ENCODE peak calls at places on chromosomes 11 and 22, in five cellular contexts. Y is A549, B is transverse colon, O is tibial nerve, Z is H1. L is an unnamed sample.

GRCh38 chr11:35879361-35879760 is 64.5 kb upstream of the LDLRAD3 start:
- DNase-seq in Y (no peak), B (no peak), O (no peak), Z (no peak), L (no peak)

GRCh38 chr11:34546511-34547206 is 33.1 kb upstream of the ELF5 start:
- DNase-seq in Y (no peak), B (no peak), O (no peak), Z (no peak), L (no peak)

GRCh38 chr22:35835267-35835997 is 117.8 kb downstream of the APOL5 start:
- DNase-seq in Y (no peak), B (no peak), O (no peak), Z (no peak), L (no peak)

GRCh38 chr11:118622376-118623290 is 15.2 kb downstream of the PHLDB1 start:
- DNase-seq in Y (peak), B (no peak), O (no peak), Z (no peak), L (no peak)

GRCh38 chr11:65391007-65391406 is 4.6 kb downstream of the FRMD8 start:
- DNase-seq in Y (peak), B (no peak), O (no peak), Z (no peak), L (no peak)

GRCh38 chr22:49960967-49961600 is 512 bp downstream of the PIM3 start:
- DNase-seq in Y (no peak), B (peak), O (no peak), Z (no peak), L (peak)

GRCh38 chr11:90851196-90851595 is 628.3 kb upstream of the CHORDC1 start:
- DNase-seq in Y (no peak), B (no peak), O (no peak), Z (no peak), L (no peak)

GRCh38 chr11:3137486-3138177 is 27.5 kb downstream of the OSBPL5 start:
- DNase-seq in Y (no peak), B (no peak), O (no peak), Z (no peak), L (no peak)

GRCh38 chr22:31135706-31136105 is 4.6 kb downstream of the PLA2G3 start:
- DNase-seq in Y (no peak), B (no peak), O (no peak), Z (no peak), L (no peak)

GRCh38 chr11:123062892-123063395 is 1.0 kb upstream of the HSPA8 start:
- DNase-seq in Y (no peak), B (no peak), O (no peak), Z (no peak), L (no peak)

GRCh38 chr11:32081129-32081641 is 9.7 kb upstream of the RCN1 start:
- DNase-seq in Y (no peak), B (no peak), O (no peak), Z (no peak), L (no peak)

GRCh38 chr22:44618400-44618799 is 83.6 kb upstream of the PRR5 start:
- DNase-seq in Y (no peak), B (no peak), O (no peak), Z (no peak), L (no peak)

GRCh38 chr11:33802414-33802950 is 28.2 kb upstream of the FBXO3 start:
- DNase-seq in Y (peak), B (peak), O (peak), Z (peak), L (peak)

GRCh38 chr11:133500936-133501335 is 31.4 kb downstream of the OPCML start:
- DNase-seq in Y (no peak), B (no peak), O (no peak), Z (no peak), L (no peak)

GRCh38 chr22:19599004-19599403 is 74.8 kb upstream of the CLDN5 start:
- DNase-seq in Y (no peak), B (no peak), O (no peak), Z (no peak), L (no peak)

GRCh38 chr11:12157241-12157661 is 46.9 kb downstream of the MICAL2 start:
- DNase-seq in Y (no peak), B (no peak), O (no peak), Z (no peak), L (no peak)

GRCh38 chr22:45671783-45672563 is at the start of gene ATXN10:
- DNase-seq in Y (peak), B (peak), O (peak), Z (peak), L (peak)

GRCh38 chr22:20043057-20043996 is 22.4 kb downstream of the TANGO2 start:
- DNase-seq in Y (no peak), B (no peak), O (no peak), Z (no peak), L (no peak)

GRCh38 chr22:44068422-44069191 is 44.5 kb downstream of the PARVB start:
- DNase-seq in Y (no peak), B (peak), O (no peak), Z (no peak), L (no peak)

GRCh38 chr11:129861702-129862107 is 33.7 kb downstream of the NFRKB start:
- DNase-seq in Y (peak), B (peak), O (peak), Z (peak), L (peak)

GRCh38 chr22:47316020-47316419 is 553.6 kb downstream of the TBC1D22A start:
- DNase-seq in Y (no peak), B (no peak), O (no peak), Z (no peak), L (no peak)

GRCh38 chr11:16367252-16367651 is 10.9 kb upstream of the SOX6 start:
- DNase-seq in Y (no peak), B (no peak), O (no peak), Z (no peak), L (no peak)

GRCh38 chr22:24270556-24271405 is at the start of gene SPECC1L:
- DNase-seq in Y (peak), B (peak), O (peak), Z (peak), L (peak)

GRCh38 chr11:128586689-128587088 is 669 bp downstream of the ETS1 start:
- DNase-seq in Y (no peak), B (no peak), O (no peak), Z (no peak), L (no peak)

GRCh38 chr11:131662310-131662709 is 291.9 kb downstream of the NTM start:
- DNase-seq in Y (no peak), B (no peak), O (no peak), Z (no peak), L (no peak)

GRCh38 chr22:41943661-41944209 is 3.2 kb downstream of the CENPM start:
- DNase-seq in Y (no peak), B (peak), O (no peak), Z (no peak), L (peak)

GRCh38 chr11:73312806-73313403 is 4.8 kb downstream of the ARHGEF17 start:
- DNase-seq in Y (no peak), B (no peak), O (no peak), Z (no peak), L (no peak)

GRCh38 chr11:86244063-86244521 is 461 bp upstream of the EED start:
- DNase-seq in Y (peak), B (peak), O (peak), Z (peak), L (peak)

GRCh38 chr11:11553595-11553994 is 68.2 kb downstream of the GALNT18 start:
- DNase-seq in Y (no peak), B (no peak), O (no peak), Z (no peak), L (no peak)

GRCh38 chr22:40323681-40324083 is 22.6 kb upstream of the ADSL start:
- DNase-seq in Y (no peak), B (no peak), O (no peak), Z (no peak), L (no peak)

GRCh38 chr11:3123761-3124733 is 41.1 kb downstream of the OSBPL5 start:
- DNase-seq in Y (peak), B (peak), O (peak), Z (no peak), L (peak)

GRCh38 chr11:94869186-94869585 is 101.0 kb downstream of the AMOTL1 start:
- DNase-seq in Y (no peak), B (no peak), O (no peak), Z (no peak), L (no peak)

GRCh38 chr11:82944198-82944597 is 42.7 kb downstream of the DDIAS start:
- DNase-seq in Y (no peak), B (no peak), O (no peak), Z (no peak), L (no peak)

GRCh38 chr11:124482362-124483147 is 37.1 kb upstream of the OR8B8 start:
- DNase-seq in Y (no peak), B (no peak), O (no peak), Z (no peak), L (no peak)

GRCh38 chr11:102599642-102600261 is 25.4 kb downstream of the MMP20 start:
- DNase-seq in Y (peak), B (no peak), O (no peak), Z (no peak), L (no peak)

GRCh38 chr11:13667245-13667644 is 1.2 kb upstream of the FAR1 start:
- DNase-seq in Y (no peak), B (no peak), O (no peak), Z (no peak), L (no peak)

GRCh38 chr11:63670738-63671321 is 346 bp downstream of the ATL3 start:
- DNase-seq in Y (peak), B (peak), O (peak), Z (no peak), L (peak)

GRCh38 chr11:74936087-74936486 is 12.8 kb downstream of the XRRA1 start:
- DNase-seq in Y (no peak), B (no peak), O (no peak), Z (no peak), L (no peak)

GRCh38 chr22:36237462-36238347 is 1.6 kb downstream of the APOL2 start:
- DNase-seq in Y (no peak), B (peak), O (no peak), Z (no peak), L (no peak)

DNA sequence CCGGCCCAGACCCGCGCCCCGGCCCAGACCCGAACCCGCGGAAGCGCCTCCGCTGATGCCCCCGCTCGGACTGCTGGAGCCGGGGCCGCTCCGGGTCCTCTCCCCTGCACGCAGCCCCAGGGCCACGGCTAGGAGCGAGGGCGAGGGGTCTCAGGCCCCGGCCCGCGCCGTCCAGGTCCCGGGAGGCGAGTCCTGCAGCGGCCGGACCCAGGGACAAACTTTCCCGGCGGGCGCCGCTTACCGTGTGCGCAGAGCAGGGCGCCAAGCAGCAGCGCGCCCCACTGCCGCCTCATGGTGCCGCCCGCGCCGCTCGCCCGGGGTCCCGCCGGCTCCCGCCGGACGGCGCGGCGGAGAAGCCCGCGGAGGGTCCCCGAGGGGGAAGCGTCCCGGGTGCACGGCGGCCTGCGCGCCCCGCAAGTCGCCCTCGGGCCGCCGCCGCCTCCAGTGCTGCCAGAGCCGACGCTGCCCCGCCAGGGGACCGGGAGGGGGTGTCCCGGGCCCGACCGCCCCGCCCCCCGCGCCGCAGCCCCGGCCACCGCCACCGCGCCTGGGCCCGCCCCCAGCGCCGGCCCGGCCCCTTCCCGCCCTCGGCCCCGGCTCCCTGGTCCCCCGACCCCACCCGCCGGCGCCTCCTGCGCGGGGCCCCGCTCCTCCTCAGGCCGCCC is at the start of gene LRP4:
- DNase-seq in Y (peak), B (peak), O (no peak), Z (no peak), L (peak)
- H3K27ac ChIP-seq in Y (peak), B (peak), O (peak), Z (no peak), L (peak)

DNA sequence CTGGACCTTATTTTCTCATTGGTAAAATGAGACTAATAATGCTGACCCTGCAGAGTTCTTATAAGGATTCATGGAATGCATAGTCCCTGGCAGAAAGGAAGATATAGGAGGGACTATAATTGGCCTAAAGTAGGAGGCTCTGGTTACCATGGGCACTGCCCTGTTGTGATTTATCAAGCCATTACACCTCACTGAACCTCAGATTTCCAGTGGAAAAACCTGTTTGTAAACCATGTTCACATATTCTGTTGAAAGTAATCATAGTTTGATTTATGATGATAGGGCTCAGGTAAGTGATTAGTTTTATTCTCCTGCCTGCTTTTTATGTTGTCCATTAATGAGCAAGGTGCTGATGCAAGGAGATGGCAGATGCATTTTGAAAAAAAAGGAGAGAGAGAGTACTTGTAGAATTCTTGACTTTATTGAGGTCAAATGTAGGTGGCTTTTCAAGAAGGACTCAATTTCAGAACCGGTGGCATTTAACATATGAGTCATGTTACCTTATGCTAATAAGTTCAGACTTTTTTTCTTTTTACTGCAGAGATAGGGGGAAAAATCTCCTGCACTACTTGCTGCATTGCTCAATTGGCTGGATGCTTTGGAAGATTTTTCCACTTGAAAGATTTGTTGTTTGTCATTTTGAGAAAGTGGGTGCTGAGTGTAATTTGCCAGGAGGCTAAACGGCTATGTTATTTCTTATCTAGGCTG is 14.6 kb downstream of the NF2 start:
- DNase-seq in Y (no peak), B (no peak), O (no peak), Z (no peak), L (no peak)
- TF ChIP-seq EP300 in Y (no peak), B (no peak), O (no peak), Z (no peak), L (no peak)

GRCh38 chr11:116190206-116190605 is 582.6 kb downstream of the BUD13 start:
- DNase-seq in Y (no peak), B (no peak), O (no peak), Z (no peak), L (no peak)

GRCh38 chr11:116194156-116194904 is 578.5 kb downstream of the BUD13 start:
- DNase-seq in Y (no peak), B (no peak), O (no peak), Z (no peak), L (no peak)

GRCh38 chr11:116192509-116193206 is 580.1 kb downstream of the BUD13 start:
- DNase-seq in Y (no peak), B (no peak), O (no peak), Z (no peak), L (no peak)

GRCh38 chr11:116190861-116191260 is 581.9 kb downstream of the BUD13 start:
- DNase-seq in Y (no peak), B (no peak), O (no peak), Z (no peak), L (no peak)

DNA sequence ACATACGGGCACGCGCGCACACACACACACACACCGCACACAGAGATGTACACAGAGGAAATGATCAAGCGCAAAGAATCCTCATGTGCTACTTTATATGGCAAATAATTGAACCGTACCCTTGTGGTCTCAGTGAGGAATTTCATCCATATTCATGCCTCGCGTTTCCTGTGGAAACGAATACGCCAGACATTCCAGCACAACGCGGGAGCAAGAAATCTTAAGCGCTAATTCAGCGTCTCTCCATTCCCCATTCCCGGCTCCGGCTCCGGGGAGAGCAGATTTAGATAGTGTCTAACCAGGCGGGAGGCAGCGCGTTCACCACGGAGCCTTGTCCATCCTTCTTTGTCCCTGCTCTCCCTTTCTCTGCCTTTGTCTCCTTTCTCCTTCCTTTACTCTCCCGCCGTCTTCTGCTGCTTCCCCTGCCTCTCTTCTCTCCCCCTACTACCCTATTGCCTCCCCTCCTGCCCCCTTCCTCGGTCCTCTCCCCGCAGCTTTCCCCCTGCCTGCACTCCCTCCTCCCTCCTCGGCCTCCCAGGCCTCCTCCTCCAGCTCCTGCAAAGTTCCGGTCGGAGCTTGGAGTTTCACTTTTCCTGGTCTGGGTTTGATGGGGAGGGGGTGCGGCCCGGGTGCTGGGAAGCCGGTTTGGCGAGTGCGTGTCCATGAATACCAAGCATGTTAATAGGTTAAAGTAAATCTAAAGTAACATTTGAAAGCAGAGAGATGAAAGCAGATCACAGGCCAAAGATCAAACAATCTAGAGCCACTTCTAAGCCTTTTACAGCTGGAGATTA is 579.3 kb downstream of the BUD13 start:
- DNase-seq in Y (peak), B (peak), O (no peak), Z (no peak), L (peak)
- H3K4me3 ChIP-seq in Y (peak), B (peak), O (peak), Z (peak), L (peak)

DNA sequence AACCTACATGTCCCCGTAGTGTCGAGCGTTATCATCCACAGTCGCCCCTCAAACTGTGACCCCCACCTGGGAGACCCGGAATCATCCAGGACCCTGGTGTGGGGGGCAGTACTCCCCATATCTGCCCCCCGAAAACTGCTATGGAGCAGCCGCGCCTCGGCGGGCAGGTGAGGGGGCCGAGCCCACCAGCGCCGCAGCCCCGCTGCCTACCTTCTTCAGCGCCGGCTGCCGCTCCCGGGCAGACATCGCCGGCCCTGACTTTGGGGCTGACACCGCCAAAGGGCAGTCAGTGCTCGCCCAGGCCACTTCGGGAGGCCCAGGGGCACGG is 825 bp downstream of the ARHGAP20 start:
- DNase-seq in Y (no peak), B (no peak), O (no peak), Z (no peak), L (no peak)
- H3K27ac ChIP-seq in Y (no peak), B (peak), O (peak), Z (no peak), L (peak)

DNA sequence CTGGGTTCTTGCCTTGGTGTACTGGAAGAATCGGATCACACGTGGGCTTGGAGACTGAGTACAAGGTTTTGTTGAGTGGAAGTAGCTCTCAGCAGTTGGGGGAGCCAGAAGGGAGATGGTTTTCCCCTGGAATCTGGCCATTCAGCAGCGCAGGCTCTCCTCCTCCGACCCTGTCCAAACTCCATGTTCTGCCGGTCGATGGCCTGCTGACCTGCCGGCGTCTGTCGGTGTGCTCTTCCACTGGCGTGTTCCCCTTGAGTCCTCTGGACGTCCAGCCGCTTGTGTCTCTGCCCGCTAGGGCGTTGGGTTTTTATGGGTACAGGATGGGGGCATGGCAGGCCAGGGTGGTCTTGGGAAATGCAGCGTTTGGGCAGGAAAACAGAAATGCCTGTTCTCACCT is 38.5 kb upstream of the SLN start:
- DNase-seq in Y (no peak), B (no peak), O (no peak), Z (no peak), L (no peak)
- TF ChIP-seq EP300 in Y (no peak), B (no peak), O (no peak), Z (no peak), L (no peak)

GRCh38 chr11:114315749-114316368 is 19.7 kb downstream of the NNMT start:
- DNase-seq in Y (peak), B (peak), O (no peak), Z (no peak), L (peak)
- H3K4me3 ChIP-seq in Y (no peak), B (no peak), O (no peak), Z (no peak), L (no peak)

L was measured in stomach.